ENCODE peak calls at places on chromosomes 4 and X, in seven cellular contexts. W is gastrocnemius medialis, B is transverse colon, G is IMR-90, E is suprapubic skin, M is esophagus squamous epithelium, K is ovary. U is an unnamed sample.

GRCh38 chr4:83285022-83285387 is 407 bp upstream of the COQ2 start:
- DNase-seq in E (no peak), B (no peak), M (no peak), W (peak; percentile 20), G (peak; percentile 29), K (no peak), U (no peak)

GRCh38 chr4:3792813-3793212 is 26.6 kb downstream of the ADRA2C start:
- DNase-seq in K (no peak), M (no peak), B (no peak), E (no peak), W (no peak), G (no peak), U (no peak)

GRCh38 chrX:2698604-2699003 is 7.5 kb downstream of the CD99 start:
- DNase-seq in G (no peak), K (no peak), M (no peak), W (no peak), E (no peak), B (no peak), U (no peak)

GRCh38 chr4:100081511-100081910 is 108.8 kb downstream of the DDIT4L start:
- DNase-seq in B (no peak), M (no peak), W (no peak), G (no peak), K (no peak), E (no peak), U (no peak)

GRCh38 chr4:3276961-3277360 is 15.9 kb upstream of the RGS12 start:
- DNase-seq in W (no peak), E (peak; percentile 44), K (no peak), G (peak; percentile 75), B (no peak), M (no peak), U (no peak)

GRCh38 chr4:183797445-183798248 is 107.5 kb upstream of the STOX2 start:
- DNase-seq in M (no peak), W (no peak), K (no peak), E (no peak), G (no peak), B (peak; percentile 53), U (peak; percentile 70)

GRCh38 chrX:69158166-69159040 is 6.8 kb downstream of the PJA1 start:
- DNase-seq in K (peak; percentile 78), E (no peak), M (no peak), B (peak; percentile 37), G (peak; percentile 85), W (peak; percentile 17), U (peak; percentile 86)

GRCh38 chr4:14176613-14177012 is 549.1 kb upstream of the BOD1L1 start:
- DNase-seq in B (no peak), E (no peak), W (no peak), G (peak; percentile 49), K (no peak), M (no peak), U (no peak)

GRCh38 chrX:19886375-19886774 is 1.0 kb downstream of the SH3KBP1 start:
- DNase-seq in K (no peak), G (no peak), B (no peak), W (no peak), M (no peak), E (no peak), U (no peak)

GRCh38 chr4:98284640-98285046 is 23.5 kb downstream of the RAP1GDS1 start:
- DNase-seq in K (no peak), E (no peak), G (peak; percentile 34), W (no peak), M (no peak), B (no peak), U (no peak)

GRCh38 chr4:77043507-77044131 is 32.2 kb downstream of the CCNI start:
- DNase-seq in E (no peak), M (no peak), W (no peak), B (no peak), K (no peak), G (peak; percentile 42), U (no peak)

GRCh38 chr4:145531193-145531592 is 49.5 kb downstream of the SMAD1 start:
- DNase-seq in G (no peak), B (peak; percentile 13), K (no peak), M (no peak), E (no peak), W (peak; percentile 51), U (peak; percentile 55)

GRCh38 chr4:6271206-6271605 is 1.6 kb downstream of the WFS1 start:
- DNase-seq in M (no peak), W (no peak), B (no peak), E (no peak), G (no peak), K (no peak), U (no peak)

GRCh38 chr4:6270691-6271121 is 1.1 kb downstream of the WFS1 start:
- DNase-seq in K (peak; percentile 48), W (no peak), M (no peak), B (no peak), G (peak; percentile 7), E (no peak), U (peak; percentile 53)

GRCh38 chr4:6268650-6269399 is 825 bp upstream of the WFS1 start:
- DNase-seq in G (no peak), B (no peak), W (no peak), K (no peak), E (no peak), M (no peak), U (no peak)

GRCh38 chr4:6269400-6269650 is 325 bp upstream of the WFS1 start:
- DNase-seq in E (no peak), B (no peak), G (no peak), K (no peak), W (no peak), M (no peak), U (no peak)

DNA sequence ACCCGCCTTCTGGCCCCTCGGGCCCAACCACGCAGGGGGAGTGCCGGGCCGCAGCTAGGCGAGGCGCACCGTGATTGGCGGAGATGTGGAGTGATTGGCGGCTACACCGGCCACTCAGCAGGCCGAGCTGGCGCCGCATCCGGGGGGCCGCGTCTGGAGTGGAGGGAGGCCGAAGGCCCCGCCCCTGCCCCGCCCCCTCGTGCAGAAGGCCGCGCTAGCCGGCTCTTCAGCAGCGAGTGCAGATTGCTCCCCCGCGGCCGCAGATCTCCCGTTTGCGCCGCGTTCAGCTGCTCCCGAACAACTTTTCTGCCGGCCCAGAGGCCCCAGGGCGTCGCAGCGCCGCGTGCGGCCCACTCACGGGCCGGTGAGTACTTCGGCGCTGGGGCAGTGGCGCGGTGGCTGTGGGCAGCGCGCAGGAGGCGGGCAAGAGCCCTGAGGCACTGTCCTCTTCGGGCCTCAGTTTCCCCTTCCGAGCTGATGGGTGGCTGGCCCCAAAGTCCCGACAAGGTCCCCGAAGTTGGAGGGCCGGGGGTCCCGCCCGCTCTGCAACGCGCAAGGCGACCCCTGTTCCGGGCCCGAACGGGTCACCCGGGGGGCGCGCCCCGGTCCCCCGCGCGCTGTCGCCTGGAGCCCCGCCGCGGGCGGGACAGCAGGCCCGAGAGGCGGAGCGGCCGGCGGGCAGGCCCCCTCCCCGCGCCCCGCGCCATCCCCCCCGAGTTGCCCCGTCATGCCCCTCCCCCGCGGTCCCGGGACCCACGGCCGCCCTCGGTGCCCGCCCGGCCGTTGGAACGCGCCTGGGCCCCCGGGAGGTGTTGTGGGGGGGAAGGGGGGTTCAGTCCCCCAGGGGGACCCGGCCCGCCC is at the start of gene WFS1:
- DNase-seq in W (peak; percentile 99), K (peak; percentile 99), B (peak; percentile 99), G (peak; percentile 97), E (peak; percentile 99), M (peak; percentile 89), U (peak; percentile 99)
- TF ChIP-seq POLR2A in W (peak; percentile 73), K (peak; percentile 76), B (peak; percentile 81), G (peak; percentile 48), E (no peak), M (no peak), U (peak; percentile 79)

DNA sequence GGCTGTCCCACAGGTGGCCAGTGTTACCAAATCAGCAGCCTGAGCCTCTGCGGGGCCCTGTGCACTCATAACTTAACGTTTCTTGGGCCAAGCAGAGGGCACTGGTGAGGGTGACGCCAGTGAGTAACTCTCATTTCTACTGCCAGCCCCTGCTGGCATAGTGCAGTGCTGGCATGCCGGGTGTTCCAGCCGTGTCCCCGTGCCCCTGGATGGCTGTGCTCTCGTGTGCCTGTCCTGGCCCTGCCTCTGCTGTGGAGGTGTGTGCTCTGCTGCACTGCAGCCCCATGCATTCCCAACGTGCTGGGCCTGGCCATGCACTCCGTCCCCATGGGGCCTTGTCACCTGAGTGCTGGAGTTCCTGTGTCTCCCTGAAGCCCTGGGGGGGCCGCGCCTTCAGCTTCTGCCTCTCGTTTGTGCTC is 14.7 kb downstream of the TBC1D14 start:
- DNase-seq in K (no peak), B (no peak), G (no peak), E (no peak), W (peak; percentile 91), M (no peak), U (no peak)
- TF ChIP-seq CTCF in K (no peak), B (no peak), G (no peak), E (no peak), W (peak; percentile 24), M (no peak), U (no peak)

GRCh38 chr4:1004557-1005485 is 6.6 kb upstream of the FGFRL1 start:
- DNase-seq in G (no peak), W (no peak), B (no peak), M (no peak), E (no peak), K (no peak), U (no peak)
- H3K27me3 ChIP-seq in G (peaks cover 63% of the 10 kb centered on the region), W (peaks cover 81% of the 10 kb centered on the region), B (peaks cover 88% of the 10 kb centered on the region), M (peaks cover 94% of the 10 kb centered on the region), E (peaks cover 76% of the 10 kb centered on the region), K (peaks cover 16% of the 10 kb centered on the region), U (peaks cover 25% of the 10 kb centered on the region)

GRCh38 chrX:100731441-100732281 is at the start of gene SYTL4:
- DNase-seq in B (peak; percentile 42), K (peak; percentile 70), E (peak; percentile 71), M (no peak), W (no peak), G (no peak), U (peak; percentile 42)
- TF ChIP-seq POLR2A in B (peak; percentile 21), K (peak; percentile 38), E (no peak), M (no peak), W (peak; percentile 16), G (no peak), U (peak; percentile 20)

GRCh38 chrX:51608766-51609165 is 9.9 kb downstream of the CENPVL3 start:
- DNase-seq in K (no peak), M (no peak), W (no peak), E (no peak), G (peak; percentile 2), B (no peak), U (no peak)

GRCh38 chrX:51614353-51614752 is 4.4 kb downstream of the CENPVL3 start:
- DNase-seq in E (no peak), W (no peak), M (no peak), B (no peak), G (peak; percentile 59), K (no peak), U (no peak)
- TF ChIP-seq CTCF in E (peak; percentile 22), W (peak; percentile 37), M (peak; percentile 43), B (peak; percentile 37), G (peak; percentile 61), K (peak; percentile 20), U (no peak)

GRCh38 chrX:40165861-40166260 is 68.1 kb upstream of the BCOR start:
- DNase-seq in K (no peak), B (no peak), E (no peak), G (no peak), W (no peak), M (no peak), U (no peak)
- H3K27me3 ChIP-seq in K (no peaks in the 10 kb centered on the region), B (no peaks in the 10 kb centered on the region), E (no peaks in the 10 kb centered on the region), G (peaks cover 18% of the 10 kb centered on the region), W (peaks cover 30% of the 10 kb centered on the region), M (no peaks in the 10 kb centered on the region), U (no peaks in the 10 kb centered on the region)